ENCODE peak calls at places on chromosomes 4 and X, in six cellular contexts. One of them, this sample, is unnamed. For H3K4me1, the result is how much of the 10 kb centered on the place peaks cover.

GRCh38 chr4:56757270-56757746 is 64.2 kb downstream of the SPINK2 start:
- DNase-seq in transverse colon: peak
- DNase-seq in K562: no peak
- DNase-seq in breast epithelium: no peak
- DNase-seq in stomach: no peak
- DNase-seq in HepG2: no peak
- DNase-seq in this sample: no peak

GRCh38 chrX:69615779-69616519 is at the start of gene EDA:
- DNase-seq in transverse colon: peak
- DNase-seq in K562: peak
- DNase-seq in breast epithelium: peak
- DNase-seq in stomach: peak
- DNase-seq in HepG2: peak
- DNase-seq in this sample: peak

GRCh38 chrX:105869676-105870075 is 47.3 kb downstream of the NRK start:
- DNase-seq in transverse colon: no peak
- DNase-seq in K562: no peak
- DNase-seq in breast epithelium: no peak
- DNase-seq in stomach: no peak
- DNase-seq in HepG2: no peak
- DNase-seq in this sample: no peak

GRCh38 chrX:30530591-30530990 is 47.0 kb downstream of the TASL start:
- DNase-seq in transverse colon: no peak
- DNase-seq in K562: no peak
- DNase-seq in breast epithelium: no peak
- DNase-seq in stomach: no peak
- DNase-seq in HepG2: no peak
- DNase-seq in this sample: no peak

GRCh38 chrX:101619336-101619735 is 1.5 kb upstream of the ARMCX6 start:
- DNase-seq in transverse colon: no peak
- DNase-seq in K562: peak
- DNase-seq in breast epithelium: no peak
- DNase-seq in stomach: no peak
- DNase-seq in HepG2: peak
- DNase-seq in this sample: no peak

GRCh38 chrX:118183606-118184005 is 67.0 kb upstream of the KLHL13 start:
- DNase-seq in transverse colon: no peak
- DNase-seq in K562: no peak
- DNase-seq in breast epithelium: no peak
- DNase-seq in stomach: no peak
- DNase-seq in HepG2: no peak
- DNase-seq in this sample: no peak

GRCh38 chr4:48526403-48526802 is 36.4 kb downstream of the ZAR1 start:
- DNase-seq in transverse colon: no peak
- DNase-seq in K562: peak
- DNase-seq in breast epithelium: no peak
- DNase-seq in stomach: no peak
- DNase-seq in HepG2: no peak
- DNase-seq in this sample: no peak

GRCh38 chr4:127881565-127881869 is 824 bp downstream of the PLK4 start:
- DNase-seq in transverse colon: no peak
- DNase-seq in K562: no peak
- DNase-seq in breast epithelium: no peak
- DNase-seq in stomach: no peak
- DNase-seq in HepG2: no peak
- DNase-seq in this sample: no peak

GRCh38 chrX:131331152-131331551 is 42.0 kb upstream of the IGSF1 start:
- DNase-seq in transverse colon: no peak
- DNase-seq in K562: peak
- DNase-seq in breast epithelium: no peak
- DNase-seq in stomach: no peak
- DNase-seq in HepG2: no peak
- DNase-seq in this sample: no peak

GRCh38 chrX:110006826-110007375 is 4.0 kb downstream of the TMEM164 start:
- DNase-seq in transverse colon: no peak
- DNase-seq in K562: no peak
- DNase-seq in breast epithelium: no peak
- DNase-seq in stomach: no peak
- DNase-seq in HepG2: no peak
- DNase-seq in this sample: no peak

GRCh38 chr4:186557486-186557885 is 2.1 kb upstream of the MTNR1A start:
- DNase-seq in transverse colon: no peak
- DNase-seq in K562: no peak
- DNase-seq in breast epithelium: no peak
- DNase-seq in stomach: no peak
- DNase-seq in HepG2: no peak
- DNase-seq in this sample: no peak

GRCh38 chrX:10769165-10769564 is 148.8 kb upstream of the MID1 start:
- DNase-seq in transverse colon: no peak
- DNase-seq in K562: peak
- DNase-seq in breast epithelium: no peak
- DNase-seq in stomach: no peak
- DNase-seq in HepG2: no peak
- DNase-seq in this sample: no peak

GRCh38 chr4:113260671-113261070 is 211.2 kb downstream of the ANK2 start:
- DNase-seq in transverse colon: no peak
- DNase-seq in K562: no peak
- DNase-seq in breast epithelium: no peak
- DNase-seq in stomach: no peak
- DNase-seq in HepG2: no peak
- DNase-seq in this sample: no peak

GRCh38 chr4:100841911-100842310 is 324.1 kb upstream of the EMCN start:
- DNase-seq in transverse colon: no peak
- DNase-seq in K562: no peak
- DNase-seq in breast epithelium: no peak
- DNase-seq in stomach: no peak
- DNase-seq in HepG2: no peak
- DNase-seq in this sample: no peak

GRCh38 chrX:85379174-85379907 is at the start of gene POF1B:
- DNase-seq in transverse colon: peak
- DNase-seq in K562: no peak
- DNase-seq in breast epithelium: peak
- DNase-seq in stomach: peak
- DNase-seq in HepG2: no peak
- DNase-seq in this sample: no peak

GRCh38 chrX:151753313-151754041 is 18.9 kb downstream of the CNGA2 start:
- DNase-seq in transverse colon: peak
- DNase-seq in K562: peak
- DNase-seq in breast epithelium: peak
- DNase-seq in stomach: peak
- DNase-seq in HepG2: peak
- DNase-seq in this sample: no peak

GRCh38 chr4:186201535-186202230 is 10.3 kb downstream of the CYP4V2 start:
- DNase-seq in transverse colon: peak
- DNase-seq in K562: peak
- DNase-seq in breast epithelium: no peak
- DNase-seq in stomach: peak
- DNase-seq in HepG2: peak
- DNase-seq in this sample: no peak

DNA sequence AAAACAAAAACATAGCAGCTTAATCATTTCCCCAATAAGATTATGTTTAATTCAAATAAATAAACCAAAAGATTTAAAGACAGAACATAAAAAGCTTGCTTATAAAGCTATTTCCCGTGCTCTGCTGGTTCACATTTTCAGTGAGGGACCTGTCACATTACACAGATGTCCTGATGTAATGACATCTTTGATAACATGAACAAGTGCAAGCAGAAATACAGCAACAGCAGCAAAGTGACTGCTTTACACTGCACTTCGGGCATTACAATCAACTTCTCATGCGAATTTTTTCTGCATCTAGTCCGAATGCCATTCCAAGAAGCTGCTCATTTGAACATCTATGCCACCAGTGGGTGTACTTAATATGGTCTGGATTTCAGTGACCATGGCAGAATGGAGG is 940.3 kb upstream of the IGFBP7 start:
- DNase-seq in transverse colon: no peak
- DNase-seq in K562: no peak
- DNase-seq in breast epithelium: no peak
- DNase-seq in stomach: no peak
- DNase-seq in HepG2: no peak
- DNase-seq in this sample: no peak
- TF ChIP-seq POLR2AphosphoS5 in transverse colon: no peak
- TF ChIP-seq POLR2AphosphoS5 in K562: no peak
- TF ChIP-seq POLR2AphosphoS5 in breast epithelium: no peak
- TF ChIP-seq POLR2AphosphoS5 in stomach: no peak
- TF ChIP-seq POLR2AphosphoS5 in HepG2: no peak
- TF ChIP-seq POLR2AphosphoS5 in this sample: no peak

GRCh38 chr4:7804759-7805385 is 134.8 kb downstream of the AFAP1 start:
- DNase-seq in transverse colon: no peak
- DNase-seq in K562: no peak
- DNase-seq in breast epithelium: no peak
- DNase-seq in stomach: no peak
- DNase-seq in HepG2: no peak
- DNase-seq in this sample: no peak

GRCh38 chr4:7803992-7804758 is 135.5 kb downstream of the AFAP1 start:
- DNase-seq in transverse colon: peak
- DNase-seq in K562: peak
- DNase-seq in breast epithelium: peak
- DNase-seq in stomach: peak
- DNase-seq in HepG2: peak
- DNase-seq in this sample: no peak

GRCh38 chr4:7806080-7806630 is 133.5 kb downstream of the AFAP1 start:
- DNase-seq in transverse colon: peak
- DNase-seq in K562: no peak
- DNase-seq in breast epithelium: no peak
- DNase-seq in stomach: peak
- DNase-seq in HepG2: peak
- DNase-seq in this sample: no peak

GRCh38 chr4:7806724-7807123 is 132.9 kb downstream of the AFAP1 start:
- DNase-seq in transverse colon: no peak
- DNase-seq in K562: no peak
- DNase-seq in breast epithelium: no peak
- DNase-seq in stomach: no peak
- DNase-seq in HepG2: no peak
- DNase-seq in this sample: no peak

GRCh38 chr4:7805533-7806079 is 134.1 kb downstream of the AFAP1 start:
- DNase-seq in transverse colon: no peak
- DNase-seq in K562: no peak
- DNase-seq in breast epithelium: peak
- DNase-seq in stomach: peak
- DNase-seq in HepG2: peak
- DNase-seq in this sample: no peak
- TF ChIP-seq POLR2A in transverse colon: no peak
- TF ChIP-seq POLR2A in K562: no peak
- TF ChIP-seq POLR2A in breast epithelium: no peak
- TF ChIP-seq POLR2A in stomach: no peak
- TF ChIP-seq POLR2A in HepG2: no peak
- TF ChIP-seq POLR2A in this sample: no peak

GRCh38 chrX:13086076-13086475 is 41.7 kb upstream of the FAM9C start:
- DNase-seq in transverse colon: no peak
- DNase-seq in K562: no peak
- DNase-seq in breast epithelium: no peak
- DNase-seq in stomach: no peak
- DNase-seq in HepG2: no peak
- DNase-seq in this sample: no peak

GRCh38 chrX:13082286-13083065 is 38.1 kb upstream of the FAM9C start:
- DNase-seq in transverse colon: no peak
- DNase-seq in K562: no peak
- DNase-seq in breast epithelium: no peak
- DNase-seq in stomach: no peak
- DNase-seq in HepG2: no peak
- DNase-seq in this sample: no peak

GRCh38 chrX:13085533-13085932 is 41.1 kb upstream of the FAM9C start:
- DNase-seq in transverse colon: no peak
- DNase-seq in K562: no peak
- DNase-seq in breast epithelium: no peak
- DNase-seq in stomach: no peak
- DNase-seq in HepG2: no peak
- DNase-seq in this sample: no peak

GRCh38 chrX:13087322-13088154 is 43.1 kb upstream of the FAM9C start:
- DNase-seq in transverse colon: peak
- DNase-seq in K562: no peak
- DNase-seq in breast epithelium: no peak
- DNase-seq in stomach: no peak
- DNase-seq in HepG2: no peak
- DNase-seq in this sample: no peak

DNA sequence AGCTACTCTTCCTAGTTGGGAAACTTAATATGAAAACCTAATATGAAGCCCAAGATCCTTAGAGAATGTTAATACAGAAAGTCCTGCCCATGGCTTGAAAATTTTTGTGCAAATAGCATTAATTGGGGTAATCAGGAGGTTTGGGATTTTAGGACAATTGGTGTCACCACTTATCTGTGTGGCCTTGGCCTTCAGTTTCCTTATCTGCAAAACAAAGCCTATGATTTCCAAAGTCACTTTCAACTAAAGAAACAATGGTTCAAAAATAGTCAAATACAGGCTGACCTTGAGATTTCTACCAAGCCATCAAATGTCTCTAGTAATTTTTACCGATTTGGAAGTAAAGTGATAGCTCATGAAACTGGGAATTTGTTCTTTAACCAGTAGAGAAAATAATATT is 40.2 kb upstream of the FAM9C start:
- DNase-seq in transverse colon: no peak
- DNase-seq in K562: no peak
- DNase-seq in breast epithelium: no peak
- DNase-seq in stomach: no peak
- DNase-seq in HepG2: no peak
- DNase-seq in this sample: no peak
- H3K4me1 ChIP-seq in transverse colon: under half
- H3K4me1 ChIP-seq in K562: under half
- H3K4me1 ChIP-seq in breast epithelium: under half
- H3K4me1 ChIP-seq in stomach: under half
- H3K4me1 ChIP-seq in HepG2: under half
- H3K4me1 ChIP-seq in this sample: under half

GRCh38 chr4:108172780-108173598 is 4.3 kb upstream of the LEF1 start:
- DNase-seq in transverse colon: peak
- DNase-seq in K562: peak
- DNase-seq in breast epithelium: no peak
- DNase-seq in stomach: peak
- DNase-seq in HepG2: peak
- DNase-seq in this sample: no peak

GRCh38 chr4:108170729-108171540 is 2.2 kb upstream of the LEF1 start:
- DNase-seq in transverse colon: no peak
- DNase-seq in K562: peak
- DNase-seq in breast epithelium: no peak
- DNase-seq in stomach: no peak
- DNase-seq in HepG2: no peak
- DNase-seq in this sample: no peak

GRCh38 chr4:108172231-108172779 is 3.6 kb upstream of the LEF1 start:
- DNase-seq in transverse colon: peak
- DNase-seq in K562: no peak
- DNase-seq in breast epithelium: no peak
- DNase-seq in stomach: no peak
- DNase-seq in HepG2: no peak
- DNase-seq in this sample: no peak

GRCh38 chr4:108173599-108174057 is 4.9 kb upstream of the LEF1 start:
- DNase-seq in transverse colon: no peak
- DNase-seq in K562: no peak
- DNase-seq in breast epithelium: no peak
- DNase-seq in stomach: no peak
- DNase-seq in HepG2: no peak
- DNase-seq in this sample: no peak

GRCh38 chr4:108171541-108172230 is 3.0 kb upstream of the LEF1 start:
- DNase-seq in transverse colon: no peak
- DNase-seq in K562: no peak
- DNase-seq in breast epithelium: no peak
- DNase-seq in stomach: no peak
- DNase-seq in HepG2: no peak
- DNase-seq in this sample: no peak
- TF ChIP-seq POLR2AphosphoS5 in transverse colon: no peak
- TF ChIP-seq POLR2AphosphoS5 in K562: no peak
- TF ChIP-seq POLR2AphosphoS5 in breast epithelium: no peak
- TF ChIP-seq POLR2AphosphoS5 in stomach: no peak
- TF ChIP-seq POLR2AphosphoS5 in HepG2: no peak
- TF ChIP-seq POLR2AphosphoS5 in this sample: no peak